ENCODE peak calls at places on chromosomes 5 and 9, in five cellular contexts. N is GM23248, U is OCI-LY7, Y is neural progenitor cell, J is PC-3. K is an unnamed sample.

GRCh38 chr5:94691947-94692346 is 73.5 kb downstream of the SLF1 start:
- DNase-seq in N (peak), U (no peak), Y (peak), J (peak), K (peak)

GRCh38 chr9:129406278-129407225 is 214.3 kb downstream of the C9orf50 start:
- DNase-seq in N (no peak), U (no peak), Y (no peak), J (peak), K (no peak)

GRCh38 chr5:133848306-133848924 is 120.0 kb downstream of the C5orf15 start:
- DNase-seq in N (no peak), U (no peak), Y (no peak), J (peak), K (no peak)

GRCh38 chr9:132743886-132744544 is 73.8 kb downstream of the GTF3C4 start:
- DNase-seq in N (peak), U (no peak), Y (peak), J (no peak), K (no peak)

GRCh38 chr5:171421331-171422262 is 2.1 kb downstream of the FGF18 start:
- DNase-seq in N (no peak), U (no peak), Y (no peak), J (no peak), K (no peak)

GRCh38 chr5:175873090-175873454 is 1.7 kb downstream of the CPLX2 start:
- DNase-seq in N (no peak), U (no peak), Y (peak), J (no peak), K (peak)

GRCh38 chr5:143055596-143056330 is 285.6 kb downstream of the ARHGAP26 start:
- DNase-seq in N (peak), U (no peak), Y (no peak), J (no peak), K (no peak)

GRCh38 chr5:135850671-135851070 is 16.2 kb downstream of the SLC25A48 start:
- DNase-seq in N (no peak), U (no peak), Y (no peak), J (no peak), K (no peak)

GRCh38 chr9:132181796-132182521 is 20.1 kb downstream of the NTNG2 start:
- DNase-seq in N (peak), U (no peak), Y (peak), J (no peak), K (no peak)

GRCh38 chr5:150134198-150134588 is 21.5 kb downstream of the PDGFRB start:
- DNase-seq in N (no peak), U (no peak), Y (peak), J (no peak), K (no peak)

GRCh38 chr5:1805326-1805725 is 4.1 kb downstream of the NDUFS6 start:
- DNase-seq in N (no peak), U (no peak), Y (no peak), J (no peak), K (no peak)

GRCh38 chr9:98272083-98272482 is 16.6 kb upstream of the TBC1D2 start:
- DNase-seq in N (no peak), U (no peak), Y (no peak), J (no peak), K (no peak)

DNA sequence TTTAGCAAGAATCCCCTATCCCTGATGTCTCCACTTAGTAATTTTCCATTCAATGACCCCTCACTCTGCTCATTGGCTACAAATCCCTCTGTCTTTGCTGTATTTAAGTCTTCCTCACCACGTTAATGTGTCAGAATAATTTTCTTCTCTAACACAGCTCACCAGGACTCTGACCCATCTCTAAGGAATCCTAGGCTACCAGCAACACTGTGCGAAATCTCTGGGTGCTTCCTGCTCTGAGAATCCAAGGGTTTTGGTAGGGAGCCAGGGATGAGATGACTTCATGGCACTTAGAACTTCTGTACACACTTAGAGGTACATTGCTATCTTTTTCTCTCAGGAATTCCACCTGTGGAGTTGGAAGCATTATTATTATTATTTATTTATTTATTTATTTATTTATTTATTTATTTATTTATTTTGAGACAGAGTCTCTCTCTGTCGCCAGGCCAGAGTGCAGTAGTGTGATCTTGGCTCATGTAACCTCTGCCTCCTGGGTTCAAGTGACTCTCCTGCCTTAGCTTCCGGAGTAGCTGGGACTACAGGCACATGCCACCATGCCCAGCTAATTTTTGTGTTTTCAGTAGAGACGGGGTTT is 53.5 kb downstream of the FOXI1 start:
- DNase-seq in N (peak), U (no peak), Y (no peak), J (peak), K (no peak)
- TF ChIP-seq EZH2phosphoT487 in N (no peak), U (no peak), Y (no peak), J (no peak), K (no peak)

GRCh38 chr5:141840295-141840812 is 37.9 kb downstream of the PCDH1 start:
- DNase-seq in N (no peak), U (no peak), Y (no peak), J (no peak), K (no peak)
- H3K4me2 ChIP-seq in N (no peak), U (peak), Y (no peak), J (no peak), K (no peak)

GRCh38 chr9:92406506-92406905 is 2.1 kb upstream of the OGN start:
- DNase-seq in N (no peak), U (peak), Y (no peak), J (no peak), K (peak)
- H3K27ac ChIP-seq in N (no peak), U (no peak), Y (no peak), J (no peak), K (peak)

GRCh38 chr5:177455036-177455660 is 8.5 kb downstream of the PRR7 start:
- DNase-seq in N (peak), U (peak), Y (peak), J (peak), K (peak)
- TF ChIP-seq EZH2phosphoT487 in N (no peak), U (no peak), Y (no peak), J (peak), K (no peak)

K was measured in hepatocyte.